ENCODE peak calls at places on chromosomes 5 and 9, in four cellular contexts. Z is retinal pigment epithelial cell, M is thoracic aorta, W is foreskin fibroblast. E is an unnamed sample.

GRCh38 chr9:126248680-126249079 is 77.9 kb upstream of the MVB12B start:
- DNase-seq in M (no peak), Z (peak), W (peak), E (peak)

GRCh38 chr5:170597876-170598275 is 94.1 kb downstream of the KCNIP1 start:
- DNase-seq in Z (no peak), W (no peak), M (no peak), E (no peak)

GRCh38 chr9:110444911-110445310 is 107.2 kb upstream of the TXNDC8 start:
- DNase-seq in W (peak), Z (no peak), M (no peak), E (no peak)

GRCh38 chr5:169602535-169602934 is 19.0 kb downstream of the SPDL1 start:
- DNase-seq in W (peak), M (no peak), Z (no peak), E (peak)

GRCh38 chr9:135588886-135589595 is 27.5 kb downstream of the PAEP start:
- DNase-seq in Z (no peak), M (no peak), W (no peak), E (no peak)

GRCh38 chr5:11564716-11565115 is 339.5 kb downstream of the CTNND2 start:
- DNase-seq in M (no peak), W (no peak), Z (no peak), E (no peak)

GRCh38 chr9:69801994-69802393 is 18.6 kb upstream of the CFAP95 start:
- DNase-seq in Z (no peak), M (no peak), W (peak), E (no peak)

GRCh38 chr9:37753489-37754190 is at the start of gene TRMT10B:
- DNase-seq in Z (no peak), W (peak), M (no peak), E (no peak)

GRCh38 chr5:56612759-56613158 is 202.6 kb upstream of the MAP3K1 start:
- DNase-seq in Z (no peak), M (no peak), W (no peak), E (no peak)

GRCh38 chr5:15715966-15716365 is 216.0 kb downstream of the FBXL7 start:
- DNase-seq in W (no peak), M (no peak), Z (no peak), E (no peak)

GRCh38 chr5:9269024-9269423 is 276.9 kb downstream of the SEMA5A start:
- DNase-seq in W (peak), Z (no peak), M (no peak), E (no peak)

GRCh38 chr9:137270929-137271695 is 6.4 kb upstream of the TOR4A start:
- DNase-seq in M (no peak), Z (no peak), W (no peak), E (no peak)

GRCh38 chr5:6649186-6649585 is 15.9 kb downstream of the SRD5A1 start:
- DNase-seq in Z (no peak), W (no peak), M (no peak), E (no peak)

GRCh38 chr5:37668524-37669047 is 171.3 kb downstream of the GDNF start:
- DNase-seq in Z (peak), M (no peak), W (peak), E (peak)

GRCh38 chr9:26301659-26302058 is 590.9 kb downstream of the CAAP1 start:
- DNase-seq in Z (no peak), W (no peak), M (no peak), E (no peak)

DNA sequence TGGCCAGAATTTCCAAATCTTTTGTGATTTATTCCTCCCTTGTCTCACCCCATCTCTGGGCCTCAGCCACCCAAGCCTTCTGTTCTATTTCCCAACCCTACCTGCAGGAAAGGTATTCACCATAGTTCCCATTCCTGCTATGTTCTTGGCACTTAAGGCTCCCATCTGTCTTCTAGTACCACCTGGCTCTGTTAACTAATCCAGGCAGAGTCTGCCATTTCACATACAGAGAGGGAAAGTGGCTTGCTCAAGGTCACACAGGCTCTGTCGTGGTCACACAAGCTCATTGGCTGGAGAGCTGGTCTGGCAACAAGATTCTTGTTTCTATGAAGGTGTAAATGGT is 35.2 kb downstream of the COL27A1 start:
- DNase-seq in W (no peak), Z (no peak), M (no peak), E (no peak)
- H3K4me3 ChIP-seq in W (no peak), Z (no peak), M (no peak), E (no peak)

GRCh38 chr9:122464633-122465567 is 12.8 kb downstream of the OR1J1 start:
- DNase-seq in M (peak), Z (peak), W (peak), E (peak)
- H3K4me3 ChIP-seq in M (peak), Z (no peak), W (peak), E (peak)

GRCh38 chr9:3509926-3510325 is 15.9 kb downstream of the RFX3 start:
- DNase-seq in M (no peak), Z (no peak), W (no peak), E (no peak)

GRCh38 chr9:3508078-3508431 is 17.7 kb downstream of the RFX3 start:
- DNase-seq in M (no peak), W (no peak), Z (no peak), E (no peak)

GRCh38 chr9:3507395-3508077 is 18.3 kb downstream of the RFX3 start:
- DNase-seq in Z (no peak), M (no peak), W (no peak), E (no peak)

GRCh38 chr9:3510796-3511195 is 15.0 kb downstream of the RFX3 start:
- DNase-seq in W (no peak), M (no peak), Z (no peak), E (no peak)

GRCh38 chr9:3508531-3509374 is 17.0 kb downstream of the RFX3 start:
- DNase-seq in M (no peak), Z (no peak), W (peak), E (no peak)
- H3K4me3 ChIP-seq in M (peak), Z (no peak), W (no peak), E (no peak)

GRCh38 chr9:128125575-128126354 is 1.8 kb downstream of the PTGES2 start:
- DNase-seq in W (no peak), Z (no peak), M (no peak), E (no peak)
- H3K4me3 ChIP-seq in W (no peak), Z (no peak), M (no peak), E (no peak)

DNA sequence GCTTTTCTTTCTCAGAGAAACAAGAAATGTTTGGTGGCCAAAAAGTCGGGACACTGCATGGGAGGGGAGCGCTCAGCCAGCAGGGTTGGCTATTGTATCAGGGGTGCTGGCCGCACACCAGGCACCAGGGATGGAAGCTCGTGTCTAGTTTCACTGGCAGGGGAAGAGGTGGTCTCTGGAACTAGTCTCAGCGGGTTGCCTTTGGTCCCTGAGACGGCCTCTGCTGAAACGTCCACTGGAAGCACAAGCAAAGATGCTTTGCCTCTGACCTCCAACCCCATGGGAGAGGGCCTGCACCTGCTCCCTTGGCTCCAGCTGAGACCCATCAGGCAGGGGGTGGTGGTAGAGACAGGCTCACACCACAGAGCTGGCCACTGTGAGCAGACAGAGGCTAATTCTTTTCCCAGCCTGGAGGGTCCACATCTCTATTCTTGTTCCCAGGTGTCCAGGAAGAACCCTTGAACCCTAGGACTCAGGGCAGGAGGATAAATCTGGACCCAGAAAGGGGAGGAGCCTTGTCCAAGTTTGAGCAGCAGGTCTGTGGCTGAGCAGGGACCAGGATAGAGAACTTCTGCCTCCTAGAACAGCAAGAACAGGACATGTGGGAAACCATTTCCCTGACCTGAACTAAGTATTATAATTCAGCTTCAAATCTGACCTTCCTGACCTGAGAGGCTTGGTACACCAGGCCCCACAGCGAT is 102.6 kb downstream of the RGS3 start:
- DNase-seq in M (no peak), Z (no peak), W (no peak), E (no peak)
- H3K4me3 ChIP-seq in M (peak), Z (peak), W (peak), E (peak)

GRCh38 chr5:149641000-149641576 is 59.8 kb downstream of the ARHGEF37 start:
- DNase-seq in W (peak), M (no peak), Z (no peak), E (no peak)
- H3K4me3 ChIP-seq in W (no peak), M (no peak), Z (no peak), E (no peak)

GRCh38 chr5:95823241-95823737 is 763 bp upstream of the GLRX start:
- DNase-seq in M (no peak), W (no peak), Z (no peak), E (no peak)
- H3K4me3 ChIP-seq in M (peak), W (peak), Z (no peak), E (peak)

E was measured in BJ.